ENCODE peak calls at places on chromosome 1, in five cellular contexts. One of them, this sample, is unnamed.

GRCh38 chr1:8343044-8343443 is 25.1 kb downstream of the SLC45A1 start:
- DNase-seq in GM12865: no peak
- DNase-seq in SW480: no peak
- DNase-seq in GM23338: no peak
- DNase-seq in stimulated activated CD4-positive, alpha-beta T cell treated with anti-CD3 and anti-CD28 coated beads, Interleukin-12 subunit alpha, Interleukin-12 subunit beta, amount 100 ng/mL, for 4 hours: no peak
- DNase-seq in this sample: no peak

GRCh38 chr1:167799747-167800146 is 78.0 kb downstream of the MPZL1 start:
- DNase-seq in GM12865: no peak
- DNase-seq in SW480: no peak
- DNase-seq in GM23338: no peak
- DNase-seq in stimulated activated CD4-positive, alpha-beta T cell treated with anti-CD3 and anti-CD28 coated beads, Interleukin-12 subunit alpha, Interleukin-12 subunit beta, amount 100 ng/mL, for 4 hours: no peak
- DNase-seq in this sample: no peak

GRCh38 chr1:6035719-6036118 is 10.0 kb upstream of the KCNAB2 start:
- DNase-seq in GM12865: no peak
- DNase-seq in SW480: no peak
- DNase-seq in GM23338: peak; percentile 31
- DNase-seq in stimulated activated CD4-positive, alpha-beta T cell treated with anti-CD3 and anti-CD28 coated beads, Interleukin-12 subunit alpha, Interleukin-12 subunit beta, amount 100 ng/mL, for 4 hours: no peak
- DNase-seq in this sample: no peak

GRCh38 chr1:91450260-91450659 is 45.6 kb upstream of the HFM1 start:
- DNase-seq in GM12865: no peak
- DNase-seq in SW480: no peak
- DNase-seq in GM23338: no peak
- DNase-seq in stimulated activated CD4-positive, alpha-beta T cell treated with anti-CD3 and anti-CD28 coated beads, Interleukin-12 subunit alpha, Interleukin-12 subunit beta, amount 100 ng/mL, for 4 hours: no peak
- DNase-seq in this sample: peak; percentile 98

GRCh38 chr1:208031316-208031931 is 120.5 kb upstream of the CD34 start:
- DNase-seq in GM12865: no peak
- DNase-seq in SW480: no peak
- DNase-seq in GM23338: no peak
- DNase-seq in stimulated activated CD4-positive, alpha-beta T cell treated with anti-CD3 and anti-CD28 coated beads, Interleukin-12 subunit alpha, Interleukin-12 subunit beta, amount 100 ng/mL, for 4 hours: no peak
- DNase-seq in this sample: no peak

GRCh38 chr1:159991513-159991912 is 37.5 kb upstream of the SLAMF9 start:
- DNase-seq in GM12865: peak; percentile 17
- DNase-seq in SW480: no peak
- DNase-seq in GM23338: peak; percentile 7
- DNase-seq in stimulated activated CD4-positive, alpha-beta T cell treated with anti-CD3 and anti-CD28 coated beads, Interleukin-12 subunit alpha, Interleukin-12 subunit beta, amount 100 ng/mL, for 4 hours: no peak
- DNase-seq in this sample: no peak

GRCh38 chr1:19665456-19666138 is 922 bp downstream of the HTR6 start:
- DNase-seq in GM12865: no peak
- DNase-seq in SW480: no peak
- DNase-seq in GM23338: peak; percentile 78
- DNase-seq in stimulated activated CD4-positive, alpha-beta T cell treated with anti-CD3 and anti-CD28 coated beads, Interleukin-12 subunit alpha, Interleukin-12 subunit beta, amount 100 ng/mL, for 4 hours: no peak
- DNase-seq in this sample: no peak

GRCh38 chr1:219066631-219067349 is 106.9 kb upstream of the LYPLAL1 start:
- DNase-seq in GM12865: peak; percentile 18
- DNase-seq in SW480: peak; percentile 62
- DNase-seq in GM23338: peak; percentile 33
- DNase-seq in stimulated activated CD4-positive, alpha-beta T cell treated with anti-CD3 and anti-CD28 coated beads, Interleukin-12 subunit alpha, Interleukin-12 subunit beta, amount 100 ng/mL, for 4 hours: no peak
- DNase-seq in this sample: peak; percentile 61

GRCh38 chr1:62856964-62857363 is 73.0 kb downstream of the ATG4C start:
- DNase-seq in GM12865: no peak
- DNase-seq in SW480: no peak
- DNase-seq in GM23338: no peak
- DNase-seq in stimulated activated CD4-positive, alpha-beta T cell treated with anti-CD3 and anti-CD28 coated beads, Interleukin-12 subunit alpha, Interleukin-12 subunit beta, amount 100 ng/mL, for 4 hours: no peak
- DNase-seq in this sample: no peak

This sample was measured in SK-MEL-5.